ENCODE peak calls at places on chromosomes 11 and 22, in seven cellular contexts. I, T, V, R, H, Q and D are unnamed samples.

GRCh38 chr22:45197606-45198462 is 34.1 kb downstream of the NUP50 start:
- DNase-seq in I (no peak), T (no peak), V (no peak), R (no peak), H (no peak), Q (no peak), D (no peak)

GRCh38 chr11:11963842-11964773 is 44.3 kb downstream of the DKK3 start:
- DNase-seq in I (no peak), T (no peak), V (no peak), R (no peak), H (no peak), Q (no peak), D (no peak)

GRCh38 chr11:8022876-8023275 is 35.7 kb downstream of the EIF3F start:
- DNase-seq in I (no peak), T (peak), V (no peak), R (no peak), H (no peak), Q (no peak), D (no peak)

GRCh38 chr11:36361901-36362391 is 65.9 kb downstream of the PRR5L start:
- DNase-seq in I (no peak), T (peak), V (no peak), R (no peak), H (peak), Q (no peak), D (no peak)

GRCh38 chr11:17381156-17381555 is 7.3 kb downstream of the KCNJ11 start:
- DNase-seq in I (no peak), T (no peak), V (no peak), R (no peak), H (peak), Q (no peak), D (no peak)

GRCh38 chr11:119873761-119874421 is 144.9 kb upstream of the NECTIN1 start:
- DNase-seq in I (no peak), T (no peak), V (no peak), R (no peak), H (no peak), Q (no peak), D (no peak)

GRCh38 chr22:20571531-20572007 is 64.2 kb downstream of the MED15 start:
- DNase-seq in I (no peak), T (peak), V (no peak), R (peak), H (no peak), Q (peak), D (peak)

GRCh38 chr11:94032066-94032465 is 10.9 kb downstream of the HEPHL1 start:
- DNase-seq in I (no peak), T (no peak), V (no peak), R (no peak), H (no peak), Q (peak), D (no peak)

GRCh38 chr11:106695506-106695905 is 322.8 kb downstream of the GUCY1A2 start:
- DNase-seq in I (no peak), T (peak), V (no peak), R (no peak), H (peak), Q (no peak), D (no peak)

GRCh38 chr11:86062719-86063118 is 6.2 kb downstream of the PICALM start:
- DNase-seq in I (no peak), T (no peak), V (no peak), R (no peak), H (no peak), Q (no peak), D (no peak)

GRCh38 chr11:57490456-57491248 is 24.9 kb downstream of the SLC43A1 start:
- DNase-seq in I (no peak), T (peak), V (no peak), R (no peak), H (peak), Q (no peak), D (no peak)

GRCh38 chr22:37218771-37219411 is 6.6 kb upstream of the SSTR3 start:
- DNase-seq in I (no peak), T (no peak), V (peak), R (peak), H (no peak), Q (no peak), D (no peak)

GRCh38 chr11:130114281-130114680 is 44.6 kb downstream of the APLP2 start:
- DNase-seq in I (no peak), T (no peak), V (no peak), R (no peak), H (no peak), Q (no peak), D (no peak)

GRCh38 chr11:70849031-70849430 is 403.3 kb downstream of the SHANK2 start:
- DNase-seq in I (no peak), T (no peak), V (no peak), R (no peak), H (no peak), Q (no peak), D (no peak)

GRCh38 chr22:31618057-31618456 is 44.0 kb downstream of the PISD start:
- DNase-seq in I (no peak), T (no peak), V (no peak), R (no peak), H (no peak), Q (no peak), D (peak)

GRCh38 chr11:64219755-64220154 is 6.2 kb downstream of the TRPT1 start:
- DNase-seq in I (peak), T (no peak), V (no peak), R (no peak), H (no peak), Q (no peak), D (no peak)

GRCh38 chr11:70020336-70021214 is 57.5 kb upstream of the ANO1 start:
- DNase-seq in I (no peak), T (peak), V (no peak), R (no peak), H (no peak), Q (no peak), D (no peak)

GRCh38 chr11:8382436-8383053 is 118.9 kb upstream of the LMO1 start:
- DNase-seq in I (no peak), T (peak), V (no peak), R (no peak), H (peak), Q (no peak), D (no peak)